ENCODE peak calls at places on chromosomes 1 and 21, in four cellular contexts. One of them, this sample, is unnamed.

GRCh38 chr1:40861227-40862003 is 748 bp downstream of the CITED4 start:
- DNase-seq in esophagus muscularis mucosa: no peak
- DNase-seq in HCT116: no peak
- DNase-seq in uterus: no peak
- DNase-seq in this sample: peak; percentile 54

GRCh38 chr1:55007626-55008025 is 8.9 kb downstream of the BSND start:
- DNase-seq in esophagus muscularis mucosa: no peak
- DNase-seq in HCT116: no peak
- DNase-seq in uterus: no peak
- DNase-seq in this sample: no peak

GRCh38 chr1:53572061-53572801 is 113.0 kb downstream of the DMRTB1 start:
- DNase-seq in esophagus muscularis mucosa: no peak
- DNase-seq in HCT116: peak; percentile 15
- DNase-seq in uterus: no peak
- DNase-seq in this sample: no peak

GRCh38 chr1:170604889-170605288 is 59.0 kb upstream of the PRRX1 start:
- DNase-seq in esophagus muscularis mucosa: no peak
- DNase-seq in HCT116: no peak
- DNase-seq in uterus: no peak
- DNase-seq in this sample: no peak

GRCh38 chr1:241336335-241336734 is 20.7 kb downstream of the RGS7 start:
- DNase-seq in esophagus muscularis mucosa: no peak
- DNase-seq in HCT116: no peak
- DNase-seq in uterus: no peak
- DNase-seq in this sample: no peak

GRCh38 chr1:116987256-116987555 is 14.4 kb upstream of the CD101 start:
- DNase-seq in esophagus muscularis mucosa: no peak
- DNase-seq in HCT116: no peak
- DNase-seq in uterus: no peak
- DNase-seq in this sample: peak; percentile 74

GRCh38 chr1:47705517-47706130 is 267.8 kb downstream of the FOXD2 start:
- DNase-seq in esophagus muscularis mucosa: no peak
- DNase-seq in HCT116: no peak
- DNase-seq in uterus: no peak
- DNase-seq in this sample: no peak

GRCh38 chr21:35963920-35964451 is 96.3 kb downstream of the SETD4 start:
- DNase-seq in esophagus muscularis mucosa: no peak
- DNase-seq in HCT116: no peak
- DNase-seq in uterus: no peak
- DNase-seq in this sample: no peak

GRCh38 chr1:214551436-214552173 is at the start of gene PTPN14:
- DNase-seq in esophagus muscularis mucosa: peak; percentile 95
- DNase-seq in HCT116: peak; percentile 85
- DNase-seq in uterus: peak; percentile 89
- DNase-seq in this sample: peak; percentile 92

GRCh38 chr1:213284626-213285025 is 233.6 kb downstream of the RPS6KC1 start:
- DNase-seq in esophagus muscularis mucosa: no peak
- DNase-seq in HCT116: no peak
- DNase-seq in uterus: no peak
- DNase-seq in this sample: no peak

GRCh38 chr1:187032982-187033705 is 204.4 kb downstream of the PLA2G4A start:
- DNase-seq in esophagus muscularis mucosa: no peak
- DNase-seq in HCT116: no peak
- DNase-seq in uterus: no peak
- DNase-seq in this sample: no peak

GRCh38 chr1:67710417-67710816 is 25.4 kb downstream of the GADD45A start:
- DNase-seq in esophagus muscularis mucosa: no peak
- DNase-seq in HCT116: no peak
- DNase-seq in uterus: no peak
- DNase-seq in this sample: no peak

GRCh38 chr1:1119272-1119890 is 3.5 kb upstream of the C1orf159 start:
- DNase-seq in esophagus muscularis mucosa: no peak
- DNase-seq in HCT116: no peak
- DNase-seq in uterus: no peak
- DNase-seq in this sample: peak; percentile 42

GRCh38 chr1:207288315-207288714 is 33.2 kb upstream of the CD55 start:
- DNase-seq in esophagus muscularis mucosa: no peak
- DNase-seq in HCT116: no peak
- DNase-seq in uterus: no peak
- DNase-seq in this sample: no peak

GRCh38 chr1:203769505-203770343 is 4.7 kb downstream of the LAX1 start:
- DNase-seq in esophagus muscularis mucosa: peak; percentile 95
- DNase-seq in HCT116: no peak
- DNase-seq in uterus: peak; percentile 74
- DNase-seq in this sample: peak; percentile 78

GRCh38 chr1:230633469-230633868 is 8.8 kb upstream of the COG2 start:
- DNase-seq in esophagus muscularis mucosa: no peak
- DNase-seq in HCT116: no peak
- DNase-seq in uterus: no peak
- DNase-seq in this sample: no peak

GRCh38 chr1:106768501-106768900 is 288.0 kb upstream of the PRMT6 start:
- DNase-seq in esophagus muscularis mucosa: no peak
- DNase-seq in HCT116: no peak
- DNase-seq in uterus: no peak
- DNase-seq in this sample: no peak

GRCh38 chr21:15063821-15064575 is 802 bp downstream of the NRIP1 start:
- DNase-seq in esophagus muscularis mucosa: no peak
- DNase-seq in HCT116: no peak
- DNase-seq in uterus: peak; percentile 36
- DNase-seq in this sample: peak; percentile 77

GRCh38 chr1:248752981-248753525 is 2.5 kb downstream of the LYPD8 start:
- DNase-seq in esophagus muscularis mucosa: peak; percentile 10
- DNase-seq in HCT116: no peak
- DNase-seq in uterus: no peak
- DNase-seq in this sample: no peak

GRCh38 chr1:24915819-24916602 is 14.1 kb downstream of the RUNX3 start:
- DNase-seq in esophagus muscularis mucosa: no peak
- DNase-seq in HCT116: no peak
- DNase-seq in uterus: no peak
- DNase-seq in this sample: no peak

GRCh38 chr1:205692406-205692805 is 12.1 kb upstream of the SLC45A3 start:
- DNase-seq in esophagus muscularis mucosa: no peak
- DNase-seq in HCT116: no peak
- DNase-seq in uterus: no peak
- DNase-seq in this sample: no peak

GRCh38 chr1:7223334-7224080 is 438.3 kb downstream of the CAMTA1 start:
- DNase-seq in esophagus muscularis mucosa: peak; percentile 89
- DNase-seq in HCT116: no peak
- DNase-seq in uterus: no peak
- DNase-seq in this sample: no peak

GRCh38 chr21:38486221-38486620 is 12.1 kb downstream of the ERG start:
- DNase-seq in esophagus muscularis mucosa: no peak
- DNase-seq in HCT116: no peak
- DNase-seq in uterus: no peak
- DNase-seq in this sample: no peak

GRCh38 chr1:151989131-151989868 is 4.4 kb downstream of the S100A10 start:
- DNase-seq in esophagus muscularis mucosa: no peak
- DNase-seq in HCT116: no peak
- DNase-seq in uterus: peak; percentile 51
- DNase-seq in this sample: peak; percentile 44

GRCh38 chr1:201693887-201694614 is 134.9 kb upstream of the IPO9 start:
- DNase-seq in esophagus muscularis mucosa: no peak
- DNase-seq in HCT116: no peak
- DNase-seq in uterus: no peak
- DNase-seq in this sample: no peak

GRCh38 chr1:30822966-30823581 is 65.5 kb upstream of the LAPTM5 start:
- DNase-seq in esophagus muscularis mucosa: no peak
- DNase-seq in HCT116: no peak
- DNase-seq in uterus: no peak
- DNase-seq in this sample: no peak

GRCh38 chr1:156546267-156546666 is 26.1 kb downstream of the IQGAP3 start:
- DNase-seq in esophagus muscularis mucosa: no peak
- DNase-seq in HCT116: no peak
- DNase-seq in uterus: no peak
- DNase-seq in this sample: no peak

GRCh38 chr1:27233677-27234053 is 767 bp upstream of the WDTC1 start:
- DNase-seq in esophagus muscularis mucosa: no peak
- DNase-seq in HCT116: no peak
- DNase-seq in uterus: peak; percentile 24
- DNase-seq in this sample: peak; percentile 29

GRCh38 chr1:24955161-24955560 is 25.1 kb upstream of the RUNX3 start:
- DNase-seq in esophagus muscularis mucosa: no peak
- DNase-seq in HCT116: peak; percentile 16
- DNase-seq in uterus: no peak
- DNase-seq in this sample: no peak

GRCh38 chr21:38756746-38757145 is 49.0 kb upstream of the ETS2 start:
- DNase-seq in esophagus muscularis mucosa: no peak
- DNase-seq in HCT116: no peak
- DNase-seq in uterus: no peak
- DNase-seq in this sample: no peak

GRCh38 chr1:221845650-221846371 is 103.9 kb upstream of the DUSP10 start:
- DNase-seq in esophagus muscularis mucosa: no peak
- DNase-seq in HCT116: peak; percentile 33
- DNase-seq in uterus: peak; percentile 48
- DNase-seq in this sample: peak; percentile 30

GRCh38 chr1:7218210-7218832 is 433.1 kb downstream of the CAMTA1 start:
- DNase-seq in esophagus muscularis mucosa: peak; percentile 91
- DNase-seq in HCT116: peak; percentile 51
- DNase-seq in uterus: no peak
- DNase-seq in this sample: no peak

GRCh38 chr1:11518016-11518670 is 39.2 kb downstream of the DISP3 start:
- DNase-seq in esophagus muscularis mucosa: no peak
- DNase-seq in HCT116: no peak
- DNase-seq in uterus: no peak
- DNase-seq in this sample: no peak

GRCh38 chr1:246987083-246987690 is 20.7 kb downstream of the ZNF695 start:
- DNase-seq in esophagus muscularis mucosa: no peak
- DNase-seq in HCT116: no peak
- DNase-seq in uterus: no peak
- DNase-seq in this sample: no peak
- H3K9me3 ChIP-seq in esophagus muscularis mucosa: peaks cover 95% of the 10 kb centered on the region
- H3K9me3 ChIP-seq in HCT116: peaks cover 43% of the 10 kb centered on the region
- H3K9me3 ChIP-seq in uterus: peaks cover 12% of the 10 kb centered on the region
- H3K9me3 ChIP-seq in this sample: peaks cover 98% of the 10 kb centered on the region

DNA sequence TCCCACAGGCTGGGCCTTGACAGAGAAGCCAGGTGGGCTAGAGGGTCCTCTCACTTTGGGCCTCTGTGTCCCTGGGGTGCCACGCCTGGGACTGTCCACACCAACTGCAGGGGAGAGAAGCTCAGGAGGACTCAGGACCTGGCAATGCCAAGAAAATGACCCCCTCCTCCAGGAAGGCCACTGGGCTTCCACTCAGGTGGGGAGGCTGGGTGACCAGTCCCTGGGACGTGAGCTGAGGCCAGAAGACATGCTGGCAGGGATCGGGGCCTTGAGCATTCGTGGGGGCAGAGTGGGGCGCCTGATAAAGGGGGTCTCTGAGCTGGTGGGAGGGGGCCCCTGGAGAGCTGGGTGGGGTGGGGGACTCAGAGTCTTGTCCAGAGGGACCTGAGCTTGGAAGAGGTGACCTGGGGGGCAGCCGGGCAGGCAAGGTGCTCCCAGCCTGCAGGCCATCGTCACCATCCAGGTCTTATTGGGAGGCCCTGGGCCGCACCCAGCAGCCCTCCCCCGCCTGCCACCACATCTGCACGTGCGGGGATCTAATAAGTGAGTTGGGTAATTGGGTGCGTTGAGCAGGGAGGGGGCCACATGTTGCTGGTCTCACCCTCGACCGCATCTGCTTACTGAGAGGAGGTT is 15.2 kb upstream of the COL6A2 start:
- DNase-seq in esophagus muscularis mucosa: peak; percentile 81
- DNase-seq in HCT116: no peak
- DNase-seq in uterus: peak; percentile 27
- DNase-seq in this sample: no peak
- H3K4me1 ChIP-seq in esophagus muscularis mucosa: peaks cover 52% of the 10 kb centered on the region
- H3K4me1 ChIP-seq in HCT116: peaks cover 5% of the 10 kb centered on the region
- H3K4me1 ChIP-seq in uterus: no peaks in the 10 kb centered on the region
- H3K4me1 ChIP-seq in this sample: peaks cover 10% of the 10 kb centered on the region

GRCh38 chr1:173862769-173863223 is 5.0 kb downstream of the GAS5 start:
- DNase-seq in esophagus muscularis mucosa: no peak
- DNase-seq in HCT116: no peak
- DNase-seq in uterus: no peak
- DNase-seq in this sample: no peak

GRCh38 chr1:173860065-173860464 is 7.7 kb downstream of the GAS5 start:
- DNase-seq in esophagus muscularis mucosa: no peak
- DNase-seq in HCT116: no peak
- DNase-seq in uterus: no peak
- DNase-seq in this sample: no peak

GRCh38 chr1:173864179-173864867 is 3.5 kb downstream of the GAS5 start:
- DNase-seq in esophagus muscularis mucosa: no peak
- DNase-seq in HCT116: no peak
- DNase-seq in uterus: no peak
- DNase-seq in this sample: no peak

GRCh38 chr1:173863224-173864151 is 4.3 kb downstream of the GAS5 start:
- DNase-seq in esophagus muscularis mucosa: no peak
- DNase-seq in HCT116: no peak
- DNase-seq in uterus: no peak
- DNase-seq in this sample: no peak

GRCh38 chr1:173861731-173862145 is 6.1 kb downstream of the GAS5 start:
- DNase-seq in esophagus muscularis mucosa: no peak
- DNase-seq in HCT116: no peak
- DNase-seq in uterus: no peak
- DNase-seq in this sample: no peak
- TF ChIP-seq POLR2A in esophagus muscularis mucosa: no peak
- TF ChIP-seq POLR2A in HCT116: no peak
- TF ChIP-seq POLR2A in uterus: no peak
- TF ChIP-seq POLR2A in this sample: no peak

GRCh38 chr1:95003433-95003738 is 69.4 kb downstream of the ALG14 start:
- DNase-seq in esophagus muscularis mucosa: peak; percentile 37
- DNase-seq in HCT116: no peak
- DNase-seq in uterus: no peak
- DNase-seq in this sample: no peak
- H3K9me3 ChIP-seq in esophagus muscularis mucosa: no peaks in the 10 kb centered on the region
- H3K9me3 ChIP-seq in HCT116: no peaks in the 10 kb centered on the region
- H3K9me3 ChIP-seq in uterus: no peaks in the 10 kb centered on the region
- H3K9me3 ChIP-seq in this sample: no peaks in the 10 kb centered on the region

GRCh38 chr1:21294266-21295058 is 4.2 kb upstream of the ECE1 start:
- DNase-seq in esophagus muscularis mucosa: no peak
- DNase-seq in HCT116: peak; percentile 47
- DNase-seq in uterus: no peak
- DNase-seq in this sample: peak; percentile 66
- H3K4me1 ChIP-seq in esophagus muscularis mucosa: peaks cover 78% of the 10 kb centered on the region
- H3K4me1 ChIP-seq in HCT116: peaks cover 85% of the 10 kb centered on the region
- H3K4me1 ChIP-seq in uterus: no peaks in the 10 kb centered on the region
- H3K4me1 ChIP-seq in this sample: peaks cover 27% of the 10 kb centered on the region

GRCh38 chr1:21291184-21291583 is 921 bp upstream of the ECE1 start:
- DNase-seq in esophagus muscularis mucosa: no peak
- DNase-seq in HCT116: no peak
- DNase-seq in uterus: no peak
- DNase-seq in this sample: no peak

GRCh38 chr1:21289127-21289526 is 1.1 kb downstream of the ECE1 start:
- DNase-seq in esophagus muscularis mucosa: no peak
- DNase-seq in HCT116: no peak
- DNase-seq in uterus: no peak
- DNase-seq in this sample: no peak

GRCh38 chr1:21287905-21288514 is 2.3 kb downstream of the ECE1 start:
- DNase-seq in esophagus muscularis mucosa: no peak
- DNase-seq in HCT116: no peak
- DNase-seq in uterus: no peak
- DNase-seq in this sample: no peak

GRCh38 chr1:21290546-21290944 is 282 bp upstream of the ECE1 start:
- DNase-seq in esophagus muscularis mucosa: no peak
- DNase-seq in HCT116: no peak
- DNase-seq in uterus: no peak
- DNase-seq in this sample: no peak

GRCh38 chr1:21289700-21290545 is at the start of gene ECE1:
- DNase-seq in esophagus muscularis mucosa: no peak
- DNase-seq in HCT116: no peak
- DNase-seq in uterus: no peak
- DNase-seq in this sample: peak; percentile 61
- TF ChIP-seq POLR2A in esophagus muscularis mucosa: no peak
- TF ChIP-seq POLR2A in HCT116: no peak
- TF ChIP-seq POLR2A in uterus: peak; percentile 42
- TF ChIP-seq POLR2A in this sample: no peak

GRCh38 chr1:167974698-167975097 is 37.8 kb upstream of the MPC2 start:
- DNase-seq in esophagus muscularis mucosa: no peak
- DNase-seq in HCT116: no peak
- DNase-seq in uterus: no peak
- DNase-seq in this sample: no peak
- H3K9me3 ChIP-seq in esophagus muscularis mucosa: no peaks in the 10 kb centered on the region
- H3K9me3 ChIP-seq in HCT116: no peaks in the 10 kb centered on the region
- H3K9me3 ChIP-seq in uterus: no peaks in the 10 kb centered on the region
- H3K9me3 ChIP-seq in this sample: no peaks in the 10 kb centered on the region

This sample was measured in heart left ventricle.